ENCODE peak calls at places on chromosomes 11 and 22, in seven cellular contexts. J is astrocyte of the spinal cord, O is adrenal gland, R is fibroblast of pulmonary artery, B is CD14-positive monocyte, N is body of pancreas, X is astrocyte of the cerebellum. L is an unnamed sample.

GRCh38 chr11:68632802-68633201 is 51.5 kb upstream of the GAL start:
- DNase-seq in J (peak; percentile 74), O (peak; percentile 64), R (peak; percentile 79), B (no peak), N (no peak), X (peak; percentile 60), L (peak; percentile 35)

GRCh38 chr11:114102993-114103896 is 43.7 kb downstream of the ZBTB16 start:
- DNase-seq in J (no peak), O (no peak), R (no peak), B (no peak), N (no peak), X (no peak), L (no peak)

GRCh38 chr11:109236696-109237095 is 185.3 kb upstream of the C11orf87 start:
- DNase-seq in J (no peak), O (no peak), R (peak; percentile 3), B (no peak), N (no peak), X (no peak), L (no peak)

GRCh38 chr22:33598821-33599220 is 321.5 kb downstream of the LARGE1 start:
- DNase-seq in J (no peak), O (no peak), R (no peak), B (no peak), N (no peak), X (no peak), L (no peak)

GRCh38 chr22:44680481-44680894 is 21.5 kb upstream of the PRR5 start:
- DNase-seq in J (no peak), O (no peak), R (no peak), B (no peak), N (no peak), X (no peak), L (no peak)

GRCh38 chr22:22616636-22617035 is 27.8 kb upstream of the GGTLC2 start:
- DNase-seq in J (no peak), O (no peak), R (no peak), B (no peak), N (no peak), X (no peak), L (peak; percentile 50)

GRCh38 chr22:26362471-26362870 is 66.6 kb upstream of the ASPHD2 start:
- DNase-seq in J (no peak), O (no peak), R (no peak), B (no peak), N (no peak), X (no peak), L (no peak)

GRCh38 chr11:56910046-56910753 is 78.5 kb upstream of the OR5AK2 start:
- DNase-seq in J (no peak), O (no peak), R (no peak), B (no peak), N (no peak), X (no peak), L (no peak)

DNA sequence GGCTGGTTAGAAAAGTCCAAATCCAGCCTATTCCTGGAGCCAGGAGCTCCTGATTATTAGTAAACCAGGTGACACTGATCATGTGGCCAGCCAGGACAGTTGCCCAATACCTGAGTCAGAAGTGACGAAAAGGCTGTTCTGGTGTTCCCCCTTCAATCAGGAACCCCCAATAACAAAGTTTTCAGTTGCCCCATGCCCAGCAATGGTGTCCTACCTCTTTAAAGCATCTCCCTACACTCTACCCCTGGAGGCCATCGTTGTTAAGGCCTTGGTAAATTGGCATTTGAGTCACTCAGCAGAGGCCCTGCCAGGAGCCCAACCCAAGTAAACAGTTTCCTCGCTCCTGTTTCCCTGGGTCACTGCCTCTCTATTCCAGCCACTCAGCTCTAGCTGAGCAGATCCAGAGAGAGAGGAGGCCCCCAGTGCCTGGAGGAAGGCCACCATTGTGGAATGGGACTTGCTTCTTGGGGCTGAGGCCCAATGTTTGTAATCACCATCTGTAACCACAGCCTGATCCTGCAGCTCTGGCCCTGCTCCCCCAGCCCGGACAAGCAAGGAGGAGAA is 25.0 kb downstream of the ARHGAP1 start:
- DNase-seq in J (peak; percentile 69), O (peak; percentile 86), R (peak; percentile 59), B (peak; percentile 66), N (peak; percentile 85), X (peak; percentile 26), L (no peak)
- TF ChIP-seq CTCF in J (no peak), O (peak; percentile 47), R (peak; percentile 4), B (no peak), N (no peak), X (peak; percentile 8), L (no peak)

GRCh38 chr11:37449146-37449545 is 851.1 kb upstream of the RAG2 start:
- DNase-seq in J (peak; percentile 73), O (no peak), R (peak; percentile 82), B (no peak), N (no peak), X (peak; percentile 51), L (no peak)
- TF ChIP-seq CTCF in J (peak; percentile 60), O (peak; percentile 53), R (peak; percentile 71), B (peak; percentile 17), N (no peak), X (peak; percentile 65), L (no peak)

DNA sequence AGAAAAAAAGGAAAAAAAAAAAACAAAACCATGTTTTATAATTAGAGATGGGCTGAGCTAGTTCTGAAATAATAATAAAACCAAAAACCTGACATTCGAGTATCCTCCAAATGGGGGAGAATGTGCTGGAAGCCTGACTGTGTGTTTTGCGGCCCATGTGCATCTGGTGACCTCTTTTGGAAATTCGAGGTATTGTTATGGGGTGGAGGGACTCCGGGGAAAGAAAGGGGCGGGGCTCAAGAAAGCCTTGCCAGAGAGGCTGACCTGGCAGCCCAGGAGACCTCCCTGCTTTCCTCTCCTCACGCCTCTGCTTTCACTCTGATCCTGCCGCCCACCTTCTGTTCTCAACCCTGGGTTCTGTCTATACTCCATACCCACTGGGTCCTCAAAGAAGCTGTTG is 72.9 kb downstream of the CTTN start:
- DNase-seq in J (no peak), O (no peak), R (peak; percentile 47), B (no peak), N (no peak), X (no peak), L (peak; percentile 74)
- TF ChIP-seq CTCF in J (peak; percentile 37), O (no peak), R (peak; percentile 42), B (peak; percentile 9), N (no peak), X (no peak), L (no peak)

DNA sequence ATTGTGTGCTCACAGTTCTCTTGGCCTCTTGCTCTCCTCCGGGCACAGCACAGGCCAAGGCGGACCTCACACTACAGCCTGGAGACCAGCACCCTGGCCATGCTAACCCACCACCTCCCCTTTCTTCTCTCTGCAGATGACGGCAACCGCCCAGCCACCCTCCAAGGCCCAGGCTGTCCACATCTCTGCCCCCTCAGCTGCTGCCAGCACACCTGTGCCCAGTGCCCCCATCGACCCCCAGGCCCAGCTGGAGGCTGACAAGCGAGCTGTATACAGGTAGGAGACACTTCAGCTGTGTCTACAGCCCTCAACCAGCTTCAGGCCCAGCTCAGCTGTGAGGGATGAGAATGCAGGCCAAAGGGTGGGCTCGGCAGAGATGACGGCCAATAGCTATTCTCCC is 128.4 kb downstream of the FEZ1 start:
- DNase-seq in J (no peak), O (no peak), R (no peak), B (no peak), N (no peak), X (no peak), L (no peak)
- TF ChIP-seq CTCF in J (no peak), O (no peak), R (no peak), B (no peak), N (no peak), X (no peak), L (no peak)

GRCh38 chr11:75815345-75815983 is 454 bp downstream of the UVRAG start:
- DNase-seq in J (peak; percentile 52), O (peak; percentile 75), R (peak; percentile 42), B (no peak), N (peak; percentile 57), X (no peak), L (peak; percentile 38)

GRCh38 chr11:75813126-75813525 is 1.9 kb upstream of the UVRAG start:
- DNase-seq in J (no peak), O (no peak), R (no peak), B (no peak), N (no peak), X (no peak), L (no peak)

GRCh38 chr11:75814369-75814685 is 683 bp upstream of the UVRAG start:
- DNase-seq in J (no peak), O (no peak), R (no peak), B (no peak), N (no peak), X (no peak), L (no peak)

GRCh38 chr11:75813622-75814039 is 1.4 kb upstream of the UVRAG start:
- DNase-seq in J (no peak), O (no peak), R (peak; percentile 64), B (no peak), N (no peak), X (no peak), L (no peak)

DNA sequence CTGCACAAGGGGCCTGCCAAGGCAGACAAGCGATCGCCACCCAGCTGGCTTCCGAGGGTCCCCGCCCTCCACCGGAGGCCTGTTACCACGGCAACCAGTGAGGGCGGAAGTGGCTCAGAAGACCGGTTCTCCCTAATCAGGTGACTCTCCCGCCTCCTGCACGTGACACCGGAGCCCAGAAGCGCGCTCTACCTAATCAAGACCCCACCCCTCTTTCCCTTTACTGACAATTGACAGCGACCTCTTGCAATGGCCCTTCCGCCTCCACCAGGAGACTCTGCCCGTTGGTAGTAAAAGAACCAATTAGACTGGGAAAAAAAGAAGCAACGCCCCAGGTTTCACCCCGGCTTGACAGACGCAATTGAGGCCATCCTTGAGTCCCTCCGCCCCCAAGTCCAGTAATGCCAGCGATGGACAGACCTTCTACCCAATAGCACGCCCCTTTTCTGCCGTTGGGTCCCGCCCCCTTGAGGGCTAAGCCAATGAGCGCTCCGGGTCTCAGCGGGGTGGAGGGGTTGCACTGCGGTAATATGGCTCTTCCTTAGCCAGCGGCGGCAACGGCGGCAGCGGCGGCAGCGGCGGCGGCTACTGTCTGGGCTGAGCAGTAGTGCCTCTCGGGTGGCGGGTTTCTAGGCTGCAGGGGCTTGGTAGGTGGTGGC is at the start of gene UVRAG:
- DNase-seq in J (peak; percentile 99), O (peak; percentile 100), R (peak; percentile 100), B (peak; percentile 99), N (peak; percentile 99), X (peak; percentile 99), L (peak; percentile 96)
- TF ChIP-seq CTCF in J (no peak), O (peak; percentile 44), R (no peak), B (no peak), N (no peak), X (no peak), L (no peak)

GRCh38 chr11:117730256-117730800 is 66.7 kb downstream of the DSCAML1 start:
- DNase-seq in J (no peak), O (no peak), R (no peak), B (no peak), N (no peak), X (no peak), L (no peak)
- TF ChIP-seq CTCF in J (no peak), O (no peak), R (no peak), B (no peak), N (no peak), X (no peak), L (no peak)

DNA sequence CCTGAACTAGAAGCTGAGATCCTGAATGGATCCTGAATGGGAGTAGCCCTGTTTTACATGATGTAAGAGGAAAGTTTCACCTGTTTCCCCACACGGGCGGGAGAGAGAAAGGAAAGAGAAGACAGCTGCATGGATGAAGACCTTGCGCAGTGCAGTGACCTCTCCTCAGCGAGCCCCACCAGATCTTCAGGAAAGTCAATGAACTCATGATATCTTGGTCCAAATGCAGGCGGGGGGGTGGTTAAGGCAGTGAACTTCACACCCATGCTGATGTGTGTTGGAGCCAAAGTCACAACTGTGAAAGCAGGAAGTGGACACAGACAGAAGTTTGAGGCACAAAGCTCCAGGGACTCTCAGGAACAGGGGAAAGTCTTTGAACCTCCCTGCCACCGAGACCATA is 8.6 kb upstream of the FJX1 start:
- DNase-seq in J (no peak), O (no peak), R (no peak), B (no peak), N (no peak), X (no peak), L (no peak)
- TF ChIP-seq CTCF in J (no peak), O (no peak), R (no peak), B (no peak), N (no peak), X (no peak), L (no peak)

L was measured in GM20000.